ENCODE peak calls at places on chromosomes 3 and 15, in nine cellular contexts. T is MCF 10A; A is choroid plexus epithelial cell; W is stimulated activated CD4-positive, alpha-beta T cell treated with anti-CD3 and anti-CD28 coated beads, Interleukin-2, amount 100 ng/mL, for 4 hours; S is mesenchymal stem cell; I is left cardiac atrium; Y is fibroblast of pulmonary artery; F is SW 1271; M is Panc1. O is an unnamed sample.

GRCh38 chr15:45186771-45187577 is 792 bp downstream of the SHF start:
- DNase-seq in I (no peak), T (no peak), M (no peak), Y (no peak), S (no peak), A (no peak), W (no peak), F (no peak), O (no peak)

GRCh38 chr3:152269423-152270144 is 855 bp downstream of the MBNL1 start:
- DNase-seq in A (peak; percentile 93), W (peak; percentile 25), F (no peak), I (no peak), T (peak; percentile 80), S (peak; percentile 92), M (peak; percentile 46), Y (peak; percentile 92), O (peak; percentile 68)

GRCh38 chr3:143597774-143598652 is 250.3 kb downstream of the SLC9A9 start:
- DNase-seq in T (no peak), S (no peak), A (no peak), I (no peak), Y (no peak), M (no peak), F (no peak), W (no peak), O (no peak)

GRCh38 chr3:122258757-122259371 is 66.2 kb upstream of the CSTA start:
- DNase-seq in F (peak; percentile 6), Y (peak; percentile 65), S (peak; percentile 73), M (peak; percentile 32), A (peak; percentile 65), W (peak; percentile 18), T (peak; percentile 74), I (peak; percentile 76), O (peak; percentile 83)

GRCh38 chr15:35305906-35306305 is 220.8 kb upstream of the NANOGP8 start:
- DNase-seq in W (no peak), T (peak; percentile 32), M (no peak), S (peak; percentile 90), A (peak; percentile 71), Y (peak; percentile 66), F (no peak), I (no peak), O (no peak)

GRCh38 chr15:40957041-40957555 is 3.8 kb downstream of the CHAC1 start:
- DNase-seq in Y (no peak), A (no peak), F (no peak), S (no peak), M (no peak), W (no peak), T (no peak), I (no peak), O (no peak)

GRCh38 chr3:98727638-98728037 is 35.5 kb upstream of the ST3GAL6 start:
- DNase-seq in A (no peak), F (no peak), T (no peak), M (no peak), Y (no peak), I (no peak), W (no peak), S (no peak), O (no peak)

GRCh38 chr15:98000249-98001203 is 40.0 kb downstream of the ARRDC4 start:
- DNase-seq in T (no peak), Y (no peak), M (no peak), F (no peak), I (no peak), W (no peak), A (peak; percentile 5), S (no peak), O (no peak)

GRCh38 chr15:37793851-37794250 is 140.6 kb upstream of the TMCO5A start:
- DNase-seq in Y (peak; percentile 22), S (no peak), M (no peak), F (no peak), T (no peak), A (peak; percentile 53), I (no peak), W (no peak), O (peak; percentile 2)

GRCh38 chr3:13349823-13350222 is 70.3 kb downstream of the NUP210 start:
- DNase-seq in I (no peak), M (no peak), A (no peak), Y (no peak), S (no peak), T (no peak), F (no peak), W (no peak), O (no peak)

GRCh38 chr3:155890671-155891190 is 20.3 kb downstream of the GMPS start:
- DNase-seq in S (peak; percentile 75), W (no peak), F (no peak), I (no peak), M (no peak), T (peak; percentile 30), Y (peak; percentile 77), A (peak; percentile 75), O (no peak)

GRCh38 chr3:9088431-9089353 is 125.4 kb upstream of the RAD18 start:
- DNase-seq in I (peak; percentile 36), S (no peak), W (no peak), A (peak; percentile 4), M (no peak), Y (peak; percentile 29), F (no peak), T (peak; percentile 79), O (no peak)

GRCh38 chr15:91889143-91889815 is 35.8 kb downstream of the SLCO3A1 start:
- DNase-seq in I (no peak), F (no peak), A (no peak), S (no peak), M (no peak), T (no peak), W (no peak), Y (no peak), O (no peak)

GRCh38 chr3:13019243-13019701 is 54.0 kb downstream of the IQSEC1 start:
- DNase-seq in A (peak; percentile 80), Y (peak; percentile 71), I (peak; percentile 79), F (no peak), S (peak; percentile 90), W (no peak), T (peak; percentile 40), M (no peak), O (no peak)

GRCh38 chr15:64373360-64373759 is 7.9 kb downstream of the PCLAF start:
- DNase-seq in A (no peak), F (no peak), T (no peak), I (no peak), W (no peak), M (no peak), Y (no peak), S (no peak), O (peak; percentile 69)

GRCh38 chr3:71917540-71917939 is 132.6 kb upstream of the PROK2 start:
- DNase-seq in F (no peak), W (no peak), S (no peak), I (no peak), T (no peak), A (no peak), M (no peak), Y (no peak), O (no peak)

GRCh38 chr15:84973492-84974460 is 7.9 kb upstream of the PDE8A start:
- DNase-seq in M (no peak), Y (peak; percentile 53), F (no peak), I (no peak), T (no peak), A (no peak), W (no peak), S (no peak), O (no peak)

GRCh38 chr3:186425788-186426730 is 64.0 kb upstream of the DGKG start:
- DNase-seq in F (no peak), T (peak; percentile 80), W (no peak), Y (peak; percentile 25), M (no peak), I (no peak), S (peak; percentile 59), A (peak; percentile 89), O (peak; percentile 67)

GRCh38 chr3:4888913-4889846 is 90.1 kb upstream of the BHLHE40 start:
- DNase-seq in M (no peak), T (no peak), A (peak; percentile 18), W (no peak), F (no peak), I (no peak), S (peak; percentile 24), Y (peak; percentile 30), O (peak; percentile 41)